ENCODE peak calls at places on chromosomes 4 and X, in seven cellular contexts. N is vagina, X is IMR-90, G is stomach, Y is hepatocyte, I is heart left ventricle, P is GM13977. D is an unnamed sample.

GRCh38 chrX:110116581-110116980 is 113.7 kb downstream of the TMEM164 start:
- DNase-seq in N (no peak), X (no peak), G (no peak), Y (no peak), I (no peak), P (no peak), D (no peak)

GRCh38 chr4:87009095-87009648 is 74.4 kb downstream of the AFF1 start:
- DNase-seq in N (no peak), X (no peak), G (no peak), Y (no peak), I (no peak), P (no peak), D (no peak)

GRCh38 chrX:150570512-150570911 is 2.1 kb downstream of the MTM1 start:
- DNase-seq in N (no peak), X (no peak), G (no peak), Y (no peak), I (no peak), P (no peak), D (no peak)

GRCh38 chr4:133151681-133152329 is 2.7 kb downstream of the PCDH10 start:
- DNase-seq in N (no peak), X (no peak), G (no peak), Y (peak), I (no peak), P (peak), D (peak)

GRCh38 chr4:59685626-59686025 is 1514.5 kb upstream of the ADGRL3 start:
- DNase-seq in N (no peak), X (no peak), G (no peak), Y (no peak), I (no peak), P (no peak), D (no peak)

GRCh38 chr4:183030823-183031222 is 68.2 kb upstream of the WWC2 start:
- DNase-seq in N (no peak), X (no peak), G (no peak), Y (no peak), I (no peak), P (no peak), D (no peak)

GRCh38 chr4:89704651-89705395 is 132.1 kb downstream of the SNCA start:
- DNase-seq in N (no peak), X (no peak), G (no peak), Y (no peak), I (no peak), P (no peak), D (no peak)

GRCh38 chrX:2958199-2958598 is 29.1 kb upstream of the ARSD start:
- DNase-seq in N (no peak), X (no peak), G (no peak), Y (no peak), I (no peak), P (no peak), D (no peak)

GRCh38 chr4:152972821-152973613 is 36.9 kb downstream of the FHDC1 start:
- DNase-seq in N (peak), X (peak), G (no peak), Y (no peak), I (no peak), P (no peak), D (peak)

GRCh38 chr4:27360651-27361347 is 500.2 kb downstream of the STIM2 start:
- DNase-seq in N (no peak), X (peak), G (no peak), Y (peak), I (no peak), P (no peak), D (peak)

GRCh38 chr4:37602454-37603069 is 83.6 kb downstream of the RELL1 start:
- DNase-seq in N (no peak), X (no peak), G (no peak), Y (no peak), I (no peak), P (no peak), D (no peak)

GRCh38 chrX:22300130-22300529 is 27.4 kb downstream of the CBLL2 start:
- DNase-seq in N (no peak), X (peak), G (no peak), Y (peak), I (no peak), P (no peak), D (peak)

GRCh38 chr4:17060230-17060629 is 161.8 kb upstream of the LDB2 start:
- DNase-seq in N (no peak), X (no peak), G (no peak), Y (no peak), I (no peak), P (no peak), D (no peak)

GRCh38 chr4:17561195-17561909 is 15.6 kb upstream of the LAP3 start:
- DNase-seq in N (no peak), X (peak), G (no peak), Y (no peak), I (no peak), P (no peak), D (peak)

GRCh38 chr4:55838356-55838755 is 15.1 kb upstream of the EXOC1 start:
- DNase-seq in N (no peak), X (peak), G (no peak), Y (no peak), I (no peak), P (no peak), D (no peak)

GRCh38 chr4:101123231-101123630 is 224.1 kb downstream of the PPP3CA start:
- DNase-seq in N (no peak), X (no peak), G (no peak), Y (no peak), I (no peak), P (no peak), D (no peak)

GRCh38 chr4:134628074-134628473 is 426.5 kb upstream of the PABPC4L start:
- DNase-seq in N (no peak), X (no peak), G (no peak), Y (no peak), I (no peak), P (no peak), D (no peak)

GRCh38 chr4:5890063-5890727 is 2.7 kb downstream of the CRMP1 start:
- DNase-seq in N (no peak), X (peak), G (no peak), Y (peak), I (no peak), P (peak), D (no peak)

GRCh38 chr4:86894465-86894864 is 2.2 kb upstream of the C4orf36 start:
- DNase-seq in N (no peak), X (peak), G (no peak), Y (no peak), I (no peak), P (no peak), D (peak)

GRCh38 chrX:121832446-121832845 is 785.0 kb downstream of the GLUD2 start:
- DNase-seq in N (no peak), X (no peak), G (no peak), Y (no peak), I (no peak), P (no peak), D (no peak)

GRCh38 chrX:3713225-3713936 is at the start of gene PRKX:
- DNase-seq in N (no peak), X (peak), G (peak), Y (peak), I (peak), P (peak), D (peak)

GRCh38 chr4:158760866-158761265 is 8.0 kb upstream of the FNIP2 start:
- DNase-seq in N (no peak), X (peak), G (no peak), Y (no peak), I (no peak), P (no peak), D (peak)

GRCh38 chr4:37160653-37161052 is 83.9 kb upstream of the NWD2 start:
- DNase-seq in N (no peak), X (no peak), G (no peak), Y (no peak), I (no peak), P (no peak), D (no peak)

GRCh38 chr4:27887646-27888045 is 1027.0 kb downstream of the STIM2 start:
- DNase-seq in N (no peak), X (no peak), G (no peak), Y (no peak), I (no peak), P (no peak), D (no peak)

GRCh38 chr4:61380865-61381264 is 180.7 kb downstream of the ADGRL3 start:
- DNase-seq in N (no peak), X (no peak), G (no peak), Y (no peak), I (no peak), P (no peak), D (no peak)

GRCh38 chrX:47080215-47080914 is 2.1 kb downstream of the RGN start:
- DNase-seq in N (no peak), X (no peak), G (no peak), Y (no peak), I (no peak), P (no peak), D (no peak)

GRCh38 chr4:113145519-113146291 is 96.3 kb downstream of the ANK2 start:
- DNase-seq in N (no peak), X (no peak), G (no peak), Y (no peak), I (peak), P (no peak), D (no peak)

GRCh38 chr4:114386637-114387233 is 211.9 kb upstream of the UGT8 start:
- DNase-seq in N (no peak), X (peak), G (no peak), Y (peak), I (no peak), P (peak), D (peak)

GRCh38 chr4:55079451-55080173 is 45.8 kb downstream of the KDR start:
- DNase-seq in N (no peak), X (no peak), G (no peak), Y (no peak), I (no peak), P (no peak), D (peak)

GRCh38 chr4:73308286-73308685 is 49.7 kb upstream of the ANKRD17 start:
- DNase-seq in N (no peak), X (peak), G (no peak), Y (peak), I (no peak), P (peak), D (peak)
- TF ChIP-seq CTCF in N (no peak), X (peak), G (no peak), Y (peak), I (no peak), P (peak), D (peak)

DNA sequence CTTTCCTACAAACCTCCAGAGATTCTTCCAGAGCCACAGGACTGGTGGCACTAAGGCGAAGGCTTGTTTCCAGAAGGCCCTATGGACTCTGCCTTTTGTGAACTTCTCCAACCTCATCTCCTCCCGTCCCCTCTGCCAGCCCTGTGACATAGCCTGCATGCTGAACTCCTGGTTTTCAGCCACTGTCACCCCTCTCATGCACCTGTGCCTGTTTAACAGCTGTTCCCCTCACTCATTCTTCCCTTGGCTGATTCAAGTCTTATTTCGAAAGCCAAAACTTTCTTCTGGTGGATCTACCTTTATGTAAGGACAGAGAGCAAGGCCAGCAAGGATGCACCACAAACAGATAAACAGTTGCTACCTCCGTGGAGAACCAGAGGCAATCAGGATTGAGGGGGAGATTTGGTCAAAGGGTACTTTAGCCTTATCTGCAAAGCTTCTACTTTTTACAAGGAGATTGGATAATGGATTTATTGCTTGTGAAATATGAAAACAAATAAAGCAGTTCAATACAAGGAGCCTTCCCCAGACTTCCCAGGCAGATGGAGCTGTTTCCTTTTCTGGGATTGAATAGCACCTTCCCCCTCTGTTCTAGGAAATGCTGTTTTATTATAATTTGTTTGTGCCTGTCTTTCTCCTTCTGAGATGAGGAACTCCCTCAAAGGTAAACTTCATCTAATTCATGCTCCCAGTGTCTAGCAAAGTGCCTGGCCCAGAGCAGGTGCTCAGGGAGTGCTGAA is 5.7 kb downstream of the CITED1 start:
- DNase-seq in N (no peak), X (no peak), G (no peak), Y (no peak), I (no peak), P (no peak), D (no peak)
- TF ChIP-seq CTCF in N (no peak), X (no peak), G (no peak), Y (no peak), I (no peak), P (no peak), D (no peak)

GRCh38 chr4:150593996-150594395 is 12.0 kb downstream of the MAB21L2 start:
- DNase-seq in N (no peak), X (peak), G (no peak), Y (no peak), I (no peak), P (no peak), D (peak)
- TF ChIP-seq CTCF in N (no peak), X (peak), G (no peak), Y (peak), I (peak), P (no peak), D (peak)

DNA sequence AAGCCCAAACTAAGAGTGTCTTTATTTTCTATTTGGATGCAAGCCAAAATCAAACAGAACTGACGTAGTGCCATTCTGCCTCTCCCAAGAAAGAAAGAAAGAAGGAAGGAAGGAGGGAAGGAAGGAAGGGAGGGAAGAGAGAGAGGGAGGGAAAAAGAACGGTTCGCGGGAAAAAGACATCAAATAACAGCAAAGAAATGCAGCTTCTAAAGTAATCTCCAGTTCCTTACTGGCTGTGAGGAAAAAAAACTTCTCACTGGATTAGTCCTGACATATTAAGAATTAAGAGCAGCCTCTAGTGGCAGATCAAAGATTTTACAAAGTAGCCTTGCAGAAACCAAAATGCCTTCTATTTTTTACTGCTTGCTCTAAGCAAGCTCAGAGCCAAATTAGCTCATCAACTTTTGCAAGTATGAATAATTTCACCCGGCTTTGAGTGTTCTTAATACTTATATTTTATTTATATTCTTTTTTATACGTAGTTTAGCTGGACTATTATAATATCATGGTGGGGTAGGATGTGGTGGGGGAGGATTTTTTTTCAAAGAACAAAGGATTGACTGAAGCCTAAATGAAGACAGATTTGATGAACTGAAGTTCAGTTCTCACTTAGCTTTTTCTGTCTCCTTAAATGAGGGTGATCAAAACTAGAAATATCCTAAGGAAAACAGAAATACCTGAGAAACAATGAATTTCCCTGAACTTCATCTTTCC is 36.6 kb downstream of the PITX2 start:
- DNase-seq in N (no peak), X (peak), G (no peak), Y (peak), I (no peak), P (peak), D (peak)
- TF ChIP-seq CTCF in N (no peak), X (peak), G (peak), Y (peak), I (peak), P (peak), D (peak)

GRCh38 chr4:170134821-170135220 is 45.1 kb upstream of the AADAT start:
- DNase-seq in N (no peak), X (no peak), G (no peak), Y (no peak), I (no peak), P (no peak), D (no peak)

GRCh38 chr4:170137466-170137865 is 47.7 kb upstream of the AADAT start:
- DNase-seq in N (no peak), X (no peak), G (no peak), Y (no peak), I (no peak), P (no peak), D (no peak)

GRCh38 chr4:170139764-170140163 is 50.0 kb upstream of the AADAT start:
- DNase-seq in N (no peak), X (peak), G (no peak), Y (no peak), I (no peak), P (no peak), D (peak)

DNA sequence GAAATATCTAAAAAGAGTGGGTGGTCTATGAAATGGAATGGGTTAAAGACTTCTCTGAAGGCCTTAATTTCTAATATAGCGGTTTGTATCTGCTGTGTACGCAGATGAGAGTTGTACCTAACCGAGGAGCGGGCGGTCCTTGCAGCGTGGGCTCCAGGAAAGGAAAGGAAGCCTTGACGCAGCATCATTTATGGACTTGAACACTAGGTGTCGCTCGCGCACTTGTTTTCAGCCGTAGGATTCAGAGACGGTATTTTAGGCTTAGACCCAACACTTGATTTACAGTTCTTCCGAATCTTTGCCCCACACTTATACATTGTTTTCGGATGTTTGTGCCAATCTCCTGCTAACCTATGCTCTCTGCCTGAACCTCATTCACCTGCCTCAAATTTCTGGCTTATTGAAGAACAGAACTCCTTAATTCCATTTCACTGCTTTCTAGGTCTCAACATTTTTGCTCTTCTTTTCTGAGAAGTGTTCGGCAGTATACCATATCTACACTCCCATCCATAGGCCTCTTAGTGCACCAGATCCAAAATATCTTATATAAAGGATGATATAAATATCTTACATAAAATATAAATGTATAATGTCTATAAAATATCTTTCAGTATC is 48.9 kb upstream of the AADAT start:
- DNase-seq in N (no peak), X (peak), G (peak), Y (peak), I (peak), P (peak), D (peak)
- TF ChIP-seq CTCF in N (peak), X (peak), G (peak), Y (peak), I (peak), P (peak), D (peak)

GRCh38 chr4:4398430-4398829 is 11.5 kb downstream of the NSG1 start:
- DNase-seq in N (no peak), X (no peak), G (no peak), Y (no peak), I (no peak), P (no peak), D (no peak)

GRCh38 chr4:4397441-4397819 is 10.5 kb downstream of the NSG1 start:
- DNase-seq in N (no peak), X (no peak), G (no peak), Y (no peak), I (no peak), P (no peak), D (no peak)

GRCh38 chr4:4394644-4395043 is 7.7 kb downstream of the NSG1 start:
- DNase-seq in N (no peak), X (peak), G (no peak), Y (no peak), I (no peak), P (no peak), D (no peak)

GRCh38 chr4:4396628-4397440 is 9.9 kb downstream of the NSG1 start:
- DNase-seq in N (no peak), X (peak), G (no peak), Y (no peak), I (no peak), P (no peak), D (no peak)

GRCh38 chr4:4395849-4396627 is 9.1 kb downstream of the NSG1 start:
- DNase-seq in N (no peak), X (peak), G (no peak), Y (peak), I (no peak), P (peak), D (peak)
- TF ChIP-seq CTCF in N (no peak), X (peak), G (no peak), Y (no peak), I (no peak), P (no peak), D (peak)

GRCh38 chrX:57929373-57929772 is 19.1 kb upstream of the ZXDA start:
- DNase-seq in N (no peak), X (peak), G (no peak), Y (no peak), I (no peak), P (no peak), D (peak)
- TF ChIP-seq CTCF in N (no peak), X (peak), G (peak), Y (peak), I (peak), P (peak), D (peak)

GRCh38 chr4:79920454-79920853 is 152.6 kb downstream of the ANTXR2 start:
- DNase-seq in N (no peak), X (no peak), G (no peak), Y (no peak), I (no peak), P (no peak), D (no peak)

GRCh38 chr4:79915276-79915675 is 157.8 kb downstream of the ANTXR2 start:
- DNase-seq in N (no peak), X (peak), G (no peak), Y (no peak), I (no peak), P (no peak), D (no peak)

GRCh38 chr4:79913581-79913980 is 159.4 kb downstream of the ANTXR2 start:
- DNase-seq in N (no peak), X (peak), G (no peak), Y (no peak), I (no peak), P (no peak), D (peak)

GRCh38 chr4:79918292-79918691 is 154.7 kb downstream of the ANTXR2 start:
- DNase-seq in N (no peak), X (no peak), G (no peak), Y (no peak), I (no peak), P (no peak), D (no peak)

DNA sequence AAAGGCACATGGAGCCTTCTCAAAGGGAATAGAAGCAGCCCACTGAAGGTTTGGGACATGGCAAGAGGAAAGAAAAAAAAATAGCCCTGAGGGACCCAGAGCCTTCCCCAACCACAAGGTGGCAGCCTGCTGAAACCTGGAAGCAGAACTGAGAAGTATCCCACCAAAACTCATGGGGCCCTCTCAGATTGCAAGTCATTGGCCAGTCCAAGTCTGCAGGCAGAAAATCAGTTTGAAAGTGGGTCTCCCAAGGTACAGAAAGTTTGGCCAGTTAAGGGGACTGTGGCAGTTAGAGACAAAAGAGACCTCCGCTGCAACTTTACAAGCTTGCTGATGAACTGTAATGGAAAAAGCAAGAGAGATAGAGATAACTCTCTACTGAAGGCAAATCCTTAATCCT is 155.8 kb downstream of the ANTXR2 start:
- DNase-seq in N (no peak), X (peak), G (peak), Y (peak), I (no peak), P (peak), D (peak)
- TF ChIP-seq CTCF in N (no peak), X (peak), G (peak), Y (peak), I (peak), P (peak), D (peak)